ENCODE peak calls at places on chromosomes 2 and 18, in six cellular contexts. E is tibial artery; P is A549; F is heart left ventricle; D is CD8-positive, alpha-beta memory T cell; S is ascending aorta. M is an unnamed sample.

GRCh38 chr2:125837108-125837507 is 818.9 kb upstream of the GYPC start:
- DNase-seq in E (no peak), P (no peak), F (no peak), D (no peak), S (no peak), M (no peak)

GRCh38 chr2:113185643-113186315 is 12.0 kb downstream of the PSD4 start:
- DNase-seq in E (no peak), P (no peak), F (peak; percentile 65), D (no peak), S (no peak), M (peak; percentile 61)

GRCh38 chr2:72893594-72894319 is 6.5 kb downstream of the SPR start:
- DNase-seq in E (no peak), P (peak; percentile 82), F (no peak), D (no peak), S (peak; percentile 67), M (peak; percentile 37)

GRCh38 chr2:24026233-24026632 is 16.3 kb downstream of the MFSD2B start:
- DNase-seq in E (no peak), P (no peak), F (no peak), D (no peak), S (no peak), M (no peak)

GRCh38 chr2:168246483-168247340 is 683 bp downstream of the STK39 start:
- DNase-seq in E (peak; percentile 85), P (peak; percentile 68), F (peak; percentile 87), D (peak; percentile 82), S (peak; percentile 82), M (peak; percentile 80)

GRCh38 chr2:106183093-106183837 is 10.8 kb downstream of the UXS1 start:
- DNase-seq in E (no peak), P (no peak), F (no peak), D (no peak), S (no peak), M (no peak)

GRCh38 chr18:31819106-31819924 is 58.6 kb upstream of the SLC25A52 start:
- DNase-seq in E (no peak), P (peak; percentile 44), F (no peak), D (peak; percentile 7), S (no peak), M (no peak)

GRCh38 chr2:138185827-138186226 is 221.6 kb downstream of the HNMT start:
- DNase-seq in E (no peak), P (no peak), F (no peak), D (no peak), S (no peak), M (no peak)

GRCh38 chr2:134664051-134664450 is 54.7 kb downstream of the TMEM163 start:
- DNase-seq in E (no peak), P (no peak), F (no peak), D (no peak), S (no peak), M (no peak)

GRCh38 chr2:156083707-156084494 is 248.6 kb downstream of the NR4A2 start:
- DNase-seq in E (no peak), P (peak; percentile 35), F (peak; percentile 34), D (no peak), S (no peak), M (no peak)

GRCh38 chr18:35424356-35424755 is 47.2 kb upstream of the ZNF396 start:
- DNase-seq in E (no peak), P (no peak), F (no peak), D (no peak), S (no peak), M (no peak)

DNA sequence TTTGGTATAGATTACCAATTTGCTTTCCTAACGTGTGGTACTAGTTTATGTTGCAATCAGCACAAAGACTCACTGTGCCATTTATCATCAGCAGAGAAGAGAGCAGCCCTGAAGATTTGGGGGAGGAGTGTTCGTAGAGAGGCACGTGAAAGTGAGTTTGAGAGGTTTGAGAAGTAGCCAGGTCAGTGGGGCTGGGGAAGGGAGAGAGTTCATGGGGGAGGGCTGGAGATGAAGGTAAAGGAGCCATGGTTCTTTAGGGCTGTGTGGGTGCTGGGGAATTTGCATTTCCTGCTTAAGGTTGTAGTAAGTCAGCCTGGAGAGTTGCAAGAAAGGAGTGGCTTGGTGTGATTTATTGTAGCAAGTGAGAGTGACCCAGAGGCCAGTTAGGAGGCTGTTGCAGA is 172.0 kb downstream of the NEDD4L start:
- DNase-seq in E (no peak), P (no peak), F (no peak), D (no peak), S (no peak), M (no peak)
- H3K27ac ChIP-seq in E (no peak overlapping the region), P (peak overlapping the region; percentile 68), F (no peak overlapping the region), D (no peak overlapping the region), S (no peak overlapping the region), M (no peak overlapping the region)

DNA sequence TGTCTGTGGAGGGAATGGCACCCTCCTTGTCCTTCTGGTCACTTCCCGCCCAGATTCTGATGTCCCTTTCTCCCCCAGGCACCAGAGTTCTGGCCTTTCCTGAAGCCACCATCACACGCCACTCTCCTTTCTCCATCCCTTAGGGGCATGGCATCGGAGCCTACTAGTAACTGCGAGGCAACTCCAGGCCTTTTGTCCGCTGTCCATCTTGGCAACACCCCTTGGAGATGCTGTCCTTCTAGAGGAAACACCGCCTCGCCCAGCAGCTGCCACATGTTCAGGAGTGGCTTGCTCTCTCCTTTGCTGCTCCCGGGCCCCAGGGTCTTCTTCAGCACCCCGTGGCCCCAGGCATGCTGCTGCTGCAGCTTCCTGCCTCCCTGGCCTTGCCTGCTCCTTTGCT is 267.0 kb downstream of the SRBD1 start:
- DNase-seq in E (no peak), P (no peak), F (no peak), D (no peak), S (peak; percentile 46), M (no peak)
- H3K27ac ChIP-seq in E (no peak overlapping the region), P (no peak overlapping the region), F (no peak overlapping the region), D (no peak overlapping the region), S (no peak overlapping the region), M (no peak overlapping the region)

GRCh38 chr2:101150306-101151140 is 659 bp downstream of the TBC1D8 start:
- DNase-seq in E (peak; percentile 73), P (no peak), F (peak; percentile 72), D (peak; percentile 15), S (no peak), M (peak; percentile 58)
- H3K27ac ChIP-seq in E (peak overlapping the region; percentile 74), P (peak overlapping the region; percentile 98), F (peak overlapping the region; percentile 83), D (no peak overlapping the region), S (peak overlapping the region; percentile 75), M (peak overlapping the region; percentile 86)

GRCh38 chr2:197209274-197209673 is 101.3 kb downstream of the ANKRD44 start:
- DNase-seq in E (no peak), P (no peak), F (no peak), D (no peak), S (no peak), M (no peak)
- H3K27ac ChIP-seq in E (peak overlapping the region; percentile 32), P (no peak overlapping the region), F (peak overlapping the region; percentile 78), D (peak overlapping the region; percentile 26), S (no peak overlapping the region), M (peak overlapping the region; percentile 6)

GRCh38 chr2:217832115-217832514 is 170.7 kb downstream of the TNS1 start:
- DNase-seq in E (no peak), P (no peak), F (peak; percentile 48), D (no peak), S (no peak), M (peak; percentile 43)
- H3K27ac ChIP-seq in E (peak overlapping the region; percentile 24), P (no peak overlapping the region), F (peak overlapping the region; percentile 83), D (no peak overlapping the region), S (peak overlapping the region; percentile 22), M (no peak overlapping the region)

GRCh38 chr2:28627722-28628480 is 123.7 kb upstream of the PPP1CB start:
- DNase-seq in E (peak; percentile 69), P (no peak), F (no peak), D (no peak), S (no peak), M (no peak)
- H3K27ac ChIP-seq in E (peak overlapping the region; percentile 98), P (no peak overlapping the region), F (peak overlapping the region; percentile 83), D (no peak overlapping the region), S (peak overlapping the region; percentile 100), M (no peak overlapping the region)

M was measured in body of pancreas.